ENCODE peak calls at places on chromosomes 13 and 19, in four cellular contexts. One of them, this sample, is unnamed.

GRCh38 chr13:27027086-27027667 is 144.4 kb downstream of the USP12 start:
- DNase-seq in GM12864: no peak
- DNase-seq in stimulated activated naive CD8-positive, alpha-beta T cell treated with anti-CD3 and anti-CD28 coated beads, Interleukin-15, Interleukin-2, amounts not matched to agents 100 U/mL and 50 U/mL, for 24 hours: no peak
- DNase-seq in activated T-cell treated with anti-CD3 and anti-CD28 coated beads for 24 hours: no peak
- DNase-seq in this sample: no peak

GRCh38 chr19:53019684-53020083 is 6.0 kb downstream of the ERVV-1 start:
- DNase-seq in stimulated activated naive CD8-positive, alpha-beta T cell treated with anti-CD3 and anti-CD28 coated beads, Interleukin-15, Interleukin-2, amounts not matched to agents 100 U/mL and 50 U/mL, for 24 hours: peak
- DNase-seq in GM12864: no peak
- DNase-seq in activated T-cell treated with anti-CD3 and anti-CD28 coated beads for 24 hours: no peak
- DNase-seq in this sample: no peak

GRCh38 chr13:39910041-39910440 is 254.6 kb downstream of the COG6 start:
- DNase-seq in stimulated activated naive CD8-positive, alpha-beta T cell treated with anti-CD3 and anti-CD28 coated beads, Interleukin-15, Interleukin-2, amounts not matched to agents 100 U/mL and 50 U/mL, for 24 hours: no peak
- DNase-seq in activated T-cell treated with anti-CD3 and anti-CD28 coated beads for 24 hours: no peak
- DNase-seq in GM12864: no peak
- DNase-seq in this sample: no peak

GRCh38 chr19:55383789-55384575 is at the start of gene TMEM238:
- DNase-seq in activated T-cell treated with anti-CD3 and anti-CD28 coated beads for 24 hours: peak
- DNase-seq in GM12864: no peak
- DNase-seq in stimulated activated naive CD8-positive, alpha-beta T cell treated with anti-CD3 and anti-CD28 coated beads, Interleukin-15, Interleukin-2, amounts not matched to agents 100 U/mL and 50 U/mL, for 24 hours: peak
- DNase-seq in this sample: no peak

GRCh38 chr13:87244256-87244870 is 426.8 kb upstream of the SLITRK5 start:
- DNase-seq in activated T-cell treated with anti-CD3 and anti-CD28 coated beads for 24 hours: no peak
- DNase-seq in stimulated activated naive CD8-positive, alpha-beta T cell treated with anti-CD3 and anti-CD28 coated beads, Interleukin-15, Interleukin-2, amounts not matched to agents 100 U/mL and 50 U/mL, for 24 hours: no peak
- DNase-seq in GM12864: no peak
- DNase-seq in this sample: no peak

GRCh38 chr19:30854207-30854606 is 482.0 kb downstream of the ZNF536 start:
- DNase-seq in stimulated activated naive CD8-positive, alpha-beta T cell treated with anti-CD3 and anti-CD28 coated beads, Interleukin-15, Interleukin-2, amounts not matched to agents 100 U/mL and 50 U/mL, for 24 hours: no peak
- DNase-seq in GM12864: no peak
- DNase-seq in activated T-cell treated with anti-CD3 and anti-CD28 coated beads for 24 hours: no peak
- DNase-seq in this sample: no peak

GRCh38 chr13:110511509-110512181 is 49.9 kb downstream of the RAB20 start:
- DNase-seq in GM12864: no peak
- DNase-seq in stimulated activated naive CD8-positive, alpha-beta T cell treated with anti-CD3 and anti-CD28 coated beads, Interleukin-15, Interleukin-2, amounts not matched to agents 100 U/mL and 50 U/mL, for 24 hours: no peak
- DNase-seq in activated T-cell treated with anti-CD3 and anti-CD28 coated beads for 24 hours: no peak
- DNase-seq in this sample: no peak

GRCh38 chr19:50198431-50199253 is 4.8 kb upstream of the MYH14 start:
- DNase-seq in activated T-cell treated with anti-CD3 and anti-CD28 coated beads for 24 hours: no peak
- DNase-seq in stimulated activated naive CD8-positive, alpha-beta T cell treated with anti-CD3 and anti-CD28 coated beads, Interleukin-15, Interleukin-2, amounts not matched to agents 100 U/mL and 50 U/mL, for 24 hours: no peak
- DNase-seq in GM12864: no peak
- DNase-seq in this sample: no peak

GRCh38 chr13:24196593-24197197 is 36.2 kb downstream of the SPATA13 start:
- DNase-seq in activated T-cell treated with anti-CD3 and anti-CD28 coated beads for 24 hours: no peak
- DNase-seq in stimulated activated naive CD8-positive, alpha-beta T cell treated with anti-CD3 and anti-CD28 coated beads, Interleukin-15, Interleukin-2, amounts not matched to agents 100 U/mL and 50 U/mL, for 24 hours: no peak
- DNase-seq in GM12864: no peak
- DNase-seq in this sample: no peak

GRCh38 chr19:6723108-6723618 is 2.7 kb upstream of the C3 start:
- DNase-seq in stimulated activated naive CD8-positive, alpha-beta T cell treated with anti-CD3 and anti-CD28 coated beads, Interleukin-15, Interleukin-2, amounts not matched to agents 100 U/mL and 50 U/mL, for 24 hours: no peak
- DNase-seq in activated T-cell treated with anti-CD3 and anti-CD28 coated beads for 24 hours: no peak
- DNase-seq in GM12864: no peak
- DNase-seq in this sample: no peak

GRCh38 chr19:53730391-53730790 is 93.7 kb downstream of the NLRP12 start:
- DNase-seq in activated T-cell treated with anti-CD3 and anti-CD28 coated beads for 24 hours: no peak
- DNase-seq in stimulated activated naive CD8-positive, alpha-beta T cell treated with anti-CD3 and anti-CD28 coated beads, Interleukin-15, Interleukin-2, amounts not matched to agents 100 U/mL and 50 U/mL, for 24 hours: no peak
- DNase-seq in GM12864: no peak
- DNase-seq in this sample: no peak

GRCh38 chr19:29714953-29715694 is at the start of gene C19orf12:
- DNase-seq in stimulated activated naive CD8-positive, alpha-beta T cell treated with anti-CD3 and anti-CD28 coated beads, Interleukin-15, Interleukin-2, amounts not matched to agents 100 U/mL and 50 U/mL, for 24 hours: peak
- DNase-seq in GM12864: no peak
- DNase-seq in activated T-cell treated with anti-CD3 and anti-CD28 coated beads for 24 hours: peak
- DNase-seq in this sample: no peak